ENCODE peak calls at places on chromosomes 1 and 21, in four cellular contexts. B is fibroblast of lung, G is Caco-2, H is tibial artery. Z is an unnamed sample.

GRCh38 chr1:150881331-150882070 is 5.1 kb upstream of the ARNT start:
- DNase-seq in G (no peak), H (no peak), B (peak; percentile 99), Z (no peak)

GRCh38 chr1:72394457-72394856 is 112.1 kb upstream of the NEGR1 start:
- DNase-seq in G (no peak), H (no peak), B (no peak), Z (no peak)

GRCh38 chr1:246919902-246920301 is 11.8 kb downstream of the AHCTF1 start:
- DNase-seq in H (no peak), G (no peak), B (no peak), Z (no peak)

GRCh38 chr1:247295274-247295684 is 36.4 kb downstream of the ZNF496 start:
- DNase-seq in G (no peak), H (no peak), B (no peak), Z (no peak)

GRCh38 chr1:24745711-24746582 is 700 bp downstream of the CLIC4 start:
- DNase-seq in H (peak; percentile 88), G (peak; percentile 45), B (peak; percentile 85), Z (peak; percentile 32)

GRCh38 chr1:188423088-188423487 is 1594.3 kb downstream of the PLA2G4A start:
- DNase-seq in H (no peak), G (no peak), B (no peak), Z (no peak)

GRCh38 chr1:36351222-36351977 is 28.0 kb upstream of the EVA1B start:
- DNase-seq in G (no peak), B (peak; percentile 89), H (no peak), Z (no peak)

GRCh38 chr1:67446893-67447292 is 16.7 kb upstream of the SERBP1 start:
- DNase-seq in H (no peak), G (no peak), B (no peak), Z (no peak)

GRCh38 chr1:12052997-12053686 is 10.0 kb upstream of the TNFRSF8 start:
- DNase-seq in B (no peak), H (no peak), G (no peak), Z (peak; percentile 61)

GRCh38 chr1:69510026-69510425 is 57.7 kb upstream of the LRRC7 start:
- DNase-seq in H (no peak), B (no peak), G (no peak), Z (no peak)

GRCh38 chr1:14783592-14783886 is 185.1 kb downstream of the KAZN start:
- DNase-seq in H (no peak), B (no peak), G (no peak), Z (no peak)

GRCh38 chr1:100463809-100464424 is 74.0 kb upstream of the GPR88 start:
- DNase-seq in B (peak; percentile 72), G (peak; percentile 47), H (no peak), Z (peak; percentile 44)

GRCh38 chr1:183783896-183784637 is 20.9 kb upstream of the RGL1 start:
- DNase-seq in H (no peak), G (no peak), B (peak; percentile 85), Z (peak; percentile 66)

GRCh38 chr1:26288311-26288941 is 8.5 kb downstream of the SH3BGRL3 start:
- DNase-seq in H (no peak), B (no peak), G (no peak), Z (no peak)

GRCh38 chr1:77421504-77422233 is 139.8 kb downstream of the AK5 start:
- DNase-seq in H (no peak), B (no peak), G (no peak), Z (no peak)

GRCh38 chr21:45113543-45113942 is 39.2 kb downstream of the ADARB1 start:
- DNase-seq in G (no peak), H (no peak), B (no peak), Z (no peak)

GRCh38 chr1:46246548-46247432 is 773 bp upstream of the RAD54L start:
- DNase-seq in H (peak; percentile 77), B (no peak), G (no peak), Z (peak; percentile 44)

GRCh38 chr1:77687519-77687906 is 5.1 kb upstream of the ZZZ3 start:
- DNase-seq in B (peak; percentile 25), G (peak; percentile 15), H (no peak), Z (peak; percentile 23)

GRCh38 chr1:235068155-235069121 is 60.2 kb downstream of the TOMM20 start:
- DNase-seq in H (no peak), B (peak; percentile 66), G (peak; percentile 58), Z (no peak)

GRCh38 chr1:15388201-15388880 is 21.3 kb upstream of the EFHD2 start:
- DNase-seq in H (no peak), B (no peak), G (no peak), Z (no peak)

GRCh38 chr1:90045853-90046563 is 51.1 kb downstream of the ZNF326 start:
- DNase-seq in H (no peak), B (peak; percentile 29), G (peak; percentile 37), Z (no peak)

GRCh38 chr1:34781071-34781843 is at the start of gene GJB3:
- DNase-seq in H (peak; percentile 66), G (peak; percentile 11), B (no peak), Z (no peak)

GRCh38 chr1:117527566-117528102 is 78.2 kb upstream of the TENT5C start:
- DNase-seq in H (no peak), G (no peak), B (peak; percentile 49), Z (no peak)

GRCh38 chr1:26838474-26839338 is 12.2 kb downstream of the ZDHHC18 start:
- DNase-seq in B (no peak), G (no peak), H (no peak), Z (no peak)

GRCh38 chr1:100883963-100884362 is 10.7 kb downstream of the EXTL2 start:
- DNase-seq in H (no peak), G (peak; percentile 4), B (peak; percentile 53), Z (no peak)

GRCh38 chr1:9845914-9846313 is 22.1 kb upstream of the CLSTN1 start:
- DNase-seq in G (no peak), H (no peak), B (no peak), Z (no peak)

GRCh38 chr1:25568090-25568833 is 24.9 kb downstream of the LDLRAP1 start:
- DNase-seq in G (peak; percentile 30), B (peak; percentile 71), H (peak; percentile 78), Z (no peak)

GRCh38 chr21:42039470-42039901 is 29.3 kb upstream of the ZBTB21 start:
- DNase-seq in G (no peak), B (peak; percentile 65), H (no peak), Z (no peak)

GRCh38 chr1:9717193-9718005 is 65.9 kb downstream of the PIK3CD start:
- DNase-seq in H (no peak), B (no peak), G (no peak), Z (peak; percentile 41)

GRCh38 chr1:5423109-5423508 is 569.1 kb downstream of the NPHP4 start:
- DNase-seq in B (no peak), H (no peak), G (no peak), Z (no peak)

GRCh38 chr1:236516929-236517704 is 6.7 kb upstream of the LGALS8 start:
- DNase-seq in B (peak; percentile 78), G (peak; percentile 66), H (no peak), Z (no peak)

GRCh38 chr1:245475116-245475515 is 320.3 kb downstream of the KIF26B start:
- DNase-seq in B (peak; percentile 59), H (no peak), G (no peak), Z (no peak)

GRCh38 chr1:22607154-22607553 is 29.3 kb upstream of the C1QA start:
- DNase-seq in B (no peak), G (peak; percentile 26), H (no peak), Z (no peak)

GRCh38 chr1:22613226-22613918 is 23.1 kb upstream of the C1QA start:
- DNase-seq in H (no peak), G (no peak), B (no peak), Z (no peak)

GRCh38 chr1:22611530-22611947 is 24.9 kb upstream of the C1QA start:
- DNase-seq in B (peak; percentile 59), G (peak; percentile 79), H (no peak), Z (peak; percentile 42)

GRCh38 chr1:22612657-22613056 is 23.8 kb upstream of the C1QA start:
- DNase-seq in G (no peak), B (no peak), H (no peak), Z (no peak)

DNA sequence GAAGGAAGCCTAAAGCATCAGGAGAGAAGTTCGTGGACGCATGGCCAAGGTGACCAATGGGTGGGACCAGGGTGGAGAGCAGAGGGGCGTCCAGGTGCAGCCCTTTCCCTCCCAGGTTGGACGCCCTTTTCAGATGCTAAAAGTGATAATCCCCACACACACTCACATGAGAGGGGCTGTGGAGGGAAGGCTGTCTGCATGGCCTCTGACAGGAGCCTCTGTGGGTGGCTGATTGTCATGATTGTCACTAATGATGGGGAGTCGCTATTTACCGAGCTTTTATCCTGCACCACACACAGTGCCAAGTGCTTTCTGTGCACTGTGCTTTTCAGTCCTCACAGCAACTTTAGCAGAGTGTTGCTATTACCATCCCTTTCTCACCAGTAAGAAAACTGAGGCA is 27.1 kb upstream of the C1QA start:
- DNase-seq in G (no peak), B (no peak), H (no peak), Z (no peak)
- H3K27me3 ChIP-seq in G (no peaks in the 10 kb centered on the region), B (peaks cover 2% of the 10 kb centered on the region), H (no peaks in the 10 kb centered on the region), Z (peaks cover 100% of the 10 kb centered on the region)

GRCh38 chr1:54126271-54126815 is 26.5 kb downstream of the CDCP2 start:
- DNase-seq in G (no peak), B (peak; percentile 65), H (no peak), Z (no peak)

GRCh38 chr1:54124472-54124871 is 28.3 kb downstream of the CDCP2 start:
- DNase-seq in H (no peak), B (no peak), G (no peak), Z (no peak)

GRCh38 chr1:54124906-54125305 is 27.9 kb downstream of the CDCP2 start:
- DNase-seq in H (no peak), B (no peak), G (no peak), Z (no peak)

GRCh38 chr1:54127594-54127993 is 25.2 kb downstream of the CDCP2 start:
- DNase-seq in H (no peak), G (no peak), B (no peak), Z (no peak)

GRCh38 chr1:54125671-54126070 is 27.1 kb downstream of the CDCP2 start:
- DNase-seq in B (peak; percentile 17), H (no peak), G (peak; percentile 24), Z (peak; percentile 32)
- TF ChIP-seq CTCF in B (peak; percentile 12), H (peak; percentile 22), G (peak; percentile 37), Z (peak; percentile 61)

GRCh38 chr1:68473060-68473459 is 23.3 kb upstream of the RPE65 start:
- DNase-seq in G (no peak), B (no peak), H (no peak), Z (no peak)

GRCh38 chr1:68484618-68485017 is 12.3 kb downstream of the DEPDC1 start:
- DNase-seq in G (no peak), H (no peak), B (no peak), Z (no peak)

GRCh38 chr1:68479501-68479900 is 17.4 kb downstream of the DEPDC1 start:
- DNase-seq in G (no peak), H (no peak), B (no peak), Z (no peak)

GRCh38 chr1:68481041-68481440 is 15.8 kb downstream of the DEPDC1 start:
- DNase-seq in G (no peak), H (no peak), B (peak; percentile 49), Z (no peak)

GRCh38 chr1:68478662-68479061 is 18.2 kb downstream of the DEPDC1 start:
- DNase-seq in G (no peak), B (no peak), H (no peak), Z (no peak)
- H3K27me3 ChIP-seq in G (no peaks in the 10 kb centered on the region), B (no peaks in the 10 kb centered on the region), H (no peaks in the 10 kb centered on the region), Z (no peaks in the 10 kb centered on the region)

GRCh38 chr21:36542312-36543101 is 62.6 kb upstream of the CLDN14 start:
- DNase-seq in G (peak; percentile 3), H (peak; percentile 41), B (no peak), Z (no peak)
- TF ChIP-seq CTCF in G (no peak), H (no peak), B (no peak), Z (no peak)

Z was measured in left ventricle myocardium inferior.